ENCODE peak calls at places on chromosomes 6 and 20, in four cellular contexts. One of them, this sample, is unnamed.

GRCh38 chr20:36666181-36666740 is 20.3 kb upstream of the SLA2 start:
- DNase-seq in GM12878: no peak
- DNase-seq in H1: no peak
- DNase-seq in K562: no peak
- DNase-seq in this sample: peak

GRCh38 chr20:39342463-39342862 is 380.3 kb downstream of the DHX35 start:
- DNase-seq in GM12878: peak
- DNase-seq in H1: no peak
- DNase-seq in K562: no peak
- DNase-seq in this sample: no peak

GRCh38 chr6:15524736-15525401 is 138.0 kb downstream of the DTNBP1 start:
- DNase-seq in GM12878: no peak
- DNase-seq in H1: no peak
- DNase-seq in K562: no peak
- DNase-seq in this sample: no peak

GRCh38 chr6:159716247-159717086 is 10.8 kb upstream of the WTAP start:
- DNase-seq in GM12878: no peak
- DNase-seq in H1: no peak
- DNase-seq in K562: no peak
- DNase-seq in this sample: no peak

GRCh38 chr20:36830791-36831691 is 44.9 kb upstream of the TLDC2 start:
- DNase-seq in GM12878: no peak
- DNase-seq in H1: no peak
- DNase-seq in K562: no peak
- DNase-seq in this sample: no peak

GRCh38 chr6:115216835-115217234 is 843.9 kb downstream of the FRK start:
- DNase-seq in GM12878: no peak
- DNase-seq in H1: no peak
- DNase-seq in K562: no peak
- DNase-seq in this sample: no peak

GRCh38 chr6:43838276-43839036 is 68.4 kb downstream of the VEGFA start:
- DNase-seq in GM12878: no peak
- DNase-seq in H1: no peak
- DNase-seq in K562: peak
- DNase-seq in this sample: peak

GRCh38 chr20:64139200-64140081 is 24.8 kb upstream of the MYT1 start:
- DNase-seq in GM12878: no peak
- DNase-seq in H1: peak
- DNase-seq in K562: no peak
- DNase-seq in this sample: no peak

GRCh38 chr6:84183430-84183829 is 44.0 kb downstream of the CEP162 start:
- DNase-seq in GM12878: no peak
- DNase-seq in H1: no peak
- DNase-seq in K562: no peak
- DNase-seq in this sample: no peak

GRCh38 chr6:24692003-24692402 is 25.1 kb downstream of the ACOT13 start:
- DNase-seq in GM12878: no peak
- DNase-seq in H1: no peak
- DNase-seq in K562: no peak
- DNase-seq in this sample: no peak

GRCh38 chr6:150696156-150696555 is 96.5 kb downstream of the PLEKHG1 start:
- DNase-seq in GM12878: no peak
- DNase-seq in H1: no peak
- DNase-seq in K562: no peak
- DNase-seq in this sample: no peak

GRCh38 chr20:54340667-54341081 is 132.8 kb downstream of the PFDN4 start:
- DNase-seq in GM12878: no peak
- DNase-seq in H1: no peak
- DNase-seq in K562: no peak
- DNase-seq in this sample: no peak

GRCh38 chr20:63220696-63221399 is 4.9 kb upstream of the YTHDF1 start:
- DNase-seq in GM12878: no peak
- DNase-seq in H1: no peak
- DNase-seq in K562: no peak
- DNase-seq in this sample: no peak

GRCh38 chr6:133392015-133392414 is 150.9 kb downstream of the EYA4 start:
- DNase-seq in GM12878: no peak
- DNase-seq in H1: no peak
- DNase-seq in K562: no peak
- DNase-seq in this sample: no peak

GRCh38 chr6:81787313-81788068 is 35.0 kb upstream of the TENT5A start:
- DNase-seq in GM12878: no peak
- DNase-seq in H1: no peak
- DNase-seq in K562: no peak
- DNase-seq in this sample: peak

GRCh38 chr20:34316191-34316814 is 13.1 kb upstream of the AHCY start:
- DNase-seq in GM12878: no peak
- DNase-seq in H1: no peak
- DNase-seq in K562: peak
- DNase-seq in this sample: no peak

GRCh38 chr20:58875541-58876134 is 23.1 kb downstream of the GNAS start:
- DNase-seq in GM12878: no peak
- DNase-seq in H1: no peak
- DNase-seq in K562: peak
- DNase-seq in this sample: no peak

GRCh38 chr20:1150218-1150617 is 31.8 kb downstream of the PSMF1 start:
- DNase-seq in GM12878: no peak
- DNase-seq in H1: no peak
- DNase-seq in K562: no peak
- DNase-seq in this sample: peak

GRCh38 chr6:27604986-27605385 is 132.1 kb upstream of the ZNF184 start:
- DNase-seq in GM12878: no peak
- DNase-seq in H1: no peak
- DNase-seq in K562: peak
- DNase-seq in this sample: no peak

GRCh38 chr20:4703281-4703676 is 18.4 kb upstream of the PRND start:
- DNase-seq in GM12878: no peak
- DNase-seq in H1: no peak
- DNase-seq in K562: no peak
- DNase-seq in this sample: no peak

GRCh38 chr20:14454296-14454695 is 116.9 kb upstream of the FLRT3 start:
- DNase-seq in GM12878: no peak
- DNase-seq in H1: no peak
- DNase-seq in K562: no peak
- DNase-seq in this sample: no peak

GRCh38 chr20:23302386-23302785 is 48.2 kb upstream of the NXT1 start:
- DNase-seq in GM12878: no peak
- DNase-seq in H1: no peak
- DNase-seq in K562: no peak
- DNase-seq in this sample: no peak

GRCh38 chr20:10982692-10983091 is 308.9 kb upstream of the JAG1 start:
- DNase-seq in GM12878: no peak
- DNase-seq in H1: no peak
- DNase-seq in K562: no peak
- DNase-seq in this sample: peak

GRCh38 chr6:116497089-116497676 is 14.3 kb upstream of the CALHM5 start:
- DNase-seq in GM12878: no peak
- DNase-seq in H1: no peak
- DNase-seq in K562: no peak
- DNase-seq in this sample: no peak

GRCh38 chr6:34705241-34705640 is 8.7 kb upstream of the ILRUN start:
- DNase-seq in GM12878: no peak
- DNase-seq in H1: no peak
- DNase-seq in K562: no peak
- DNase-seq in this sample: no peak
- TF ChIP-seq USF2 in GM12878: no peak
- TF ChIP-seq USF2 in H1: no peak
- TF ChIP-seq USF2 in K562: no peak
- TF ChIP-seq USF2 in this sample: no peak

GRCh38 chr6:12640438-12640837 is 76.1 kb upstream of the PHACTR1 start:
- DNase-seq in GM12878: no peak
- DNase-seq in H1: no peak
- DNase-seq in K562: no peak
- DNase-seq in this sample: no peak

GRCh38 chr6:12635375-12635774 is 81.2 kb upstream of the PHACTR1 start:
- DNase-seq in GM12878: no peak
- DNase-seq in H1: no peak
- DNase-seq in K562: no peak
- DNase-seq in this sample: no peak

GRCh38 chr6:12635813-12636212 is 80.8 kb upstream of the PHACTR1 start:
- DNase-seq in GM12878: no peak
- DNase-seq in H1: no peak
- DNase-seq in K562: no peak
- DNase-seq in this sample: no peak

GRCh38 chr6:12636336-12636735 is 80.2 kb upstream of the PHACTR1 start:
- DNase-seq in GM12878: no peak
- DNase-seq in H1: no peak
- DNase-seq in K562: no peak
- DNase-seq in this sample: no peak

DNA sequence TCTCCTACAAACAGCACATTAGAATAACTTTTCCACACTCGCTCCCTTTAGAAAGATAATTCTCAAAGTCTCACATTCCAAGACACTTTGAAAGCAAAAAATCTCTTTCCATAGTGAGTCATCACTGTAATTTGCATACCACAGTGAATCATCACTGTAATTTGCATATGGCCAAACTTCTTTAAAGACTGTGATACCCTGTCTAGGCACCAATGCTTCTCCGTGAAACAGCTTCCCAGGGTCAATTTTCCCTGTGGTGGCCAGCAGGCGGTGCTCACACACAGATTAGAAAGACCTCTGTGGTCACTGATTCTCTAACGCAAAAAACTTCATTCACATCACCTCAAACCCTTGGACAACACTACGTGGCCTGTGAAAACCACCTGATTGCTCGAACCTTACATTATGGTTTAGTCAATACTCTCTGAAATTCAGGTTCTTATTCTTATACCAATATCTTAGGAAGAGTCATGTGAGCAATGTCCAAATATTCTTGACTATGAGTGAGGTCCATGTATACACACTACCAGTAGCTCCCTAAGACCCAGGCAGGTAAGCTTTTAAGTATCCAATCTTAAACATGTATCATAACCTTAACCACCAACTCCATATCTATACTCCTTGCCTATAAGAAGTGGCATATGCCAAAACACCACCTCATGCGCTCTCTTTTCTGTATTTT is 78.5 kb upstream of the PHACTR1 start:
- DNase-seq in GM12878: peak
- DNase-seq in H1: peak
- DNase-seq in K562: peak
- DNase-seq in this sample: peak
- TF ChIP-seq EZH2 in GM12878: no peak
- TF ChIP-seq EZH2 in H1: no peak
- TF ChIP-seq EZH2 in K562: no peak
- TF ChIP-seq EZH2 in this sample: no peak

DNA sequence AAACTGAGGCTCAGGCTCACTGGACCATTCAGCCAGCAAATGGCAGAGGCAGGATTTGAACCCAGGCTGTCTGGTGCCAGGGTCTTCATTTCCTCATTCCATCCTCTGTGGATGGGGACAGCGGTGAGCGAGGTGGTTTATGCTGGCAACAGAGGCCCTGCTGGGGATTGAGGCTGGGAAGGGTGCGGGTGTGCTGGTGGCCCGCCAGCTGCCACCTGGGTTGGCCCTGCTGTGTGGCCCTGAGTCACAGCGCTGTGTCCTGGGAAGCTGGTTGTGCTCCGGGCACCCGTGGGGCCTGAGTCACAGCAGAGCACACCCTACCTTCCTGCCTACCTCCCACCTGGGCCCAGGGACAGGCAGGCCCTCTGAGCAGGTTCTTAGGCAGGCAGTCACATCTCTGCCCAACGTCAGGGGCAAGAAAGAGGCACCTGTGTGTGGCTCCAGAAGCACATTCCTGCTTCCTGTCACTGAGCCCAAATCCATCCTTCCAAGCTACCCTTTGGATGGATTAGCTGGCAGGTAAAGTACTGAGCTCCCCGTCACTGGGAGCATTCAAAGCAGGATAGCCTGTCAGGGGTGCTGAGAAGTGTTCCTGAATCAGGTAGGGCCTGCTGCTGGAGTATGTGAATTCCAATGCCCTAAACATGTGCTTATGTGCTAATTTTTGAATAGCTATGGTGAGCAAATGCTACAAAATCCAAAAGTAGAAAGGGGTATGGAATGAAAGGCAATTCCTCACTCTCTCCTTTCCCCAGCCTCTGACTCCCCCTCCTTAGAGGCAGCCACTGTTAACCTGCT is 53.9 kb downstream of the CEBPB start:
- DNase-seq in GM12878: no peak
- DNase-seq in H1: no peak
- DNase-seq in K562: no peak
- DNase-seq in this sample: no peak
- TF ChIP-seq USF2 in GM12878: no peak
- TF ChIP-seq USF2 in H1: no peak
- TF ChIP-seq USF2 in K562: no peak
- TF ChIP-seq USF2 in this sample: no peak

GRCh38 chr6:111087106-111087835 is at the start of gene SLC16A10:
- DNase-seq in GM12878: no peak
- DNase-seq in H1: peak
- DNase-seq in K562: peak
- DNase-seq in this sample: peak
- TF ChIP-seq EZH2 in GM12878: no peak
- TF ChIP-seq EZH2 in H1: no peak
- TF ChIP-seq EZH2 in K562: no peak
- TF ChIP-seq EZH2 in this sample: no peak

DNA sequence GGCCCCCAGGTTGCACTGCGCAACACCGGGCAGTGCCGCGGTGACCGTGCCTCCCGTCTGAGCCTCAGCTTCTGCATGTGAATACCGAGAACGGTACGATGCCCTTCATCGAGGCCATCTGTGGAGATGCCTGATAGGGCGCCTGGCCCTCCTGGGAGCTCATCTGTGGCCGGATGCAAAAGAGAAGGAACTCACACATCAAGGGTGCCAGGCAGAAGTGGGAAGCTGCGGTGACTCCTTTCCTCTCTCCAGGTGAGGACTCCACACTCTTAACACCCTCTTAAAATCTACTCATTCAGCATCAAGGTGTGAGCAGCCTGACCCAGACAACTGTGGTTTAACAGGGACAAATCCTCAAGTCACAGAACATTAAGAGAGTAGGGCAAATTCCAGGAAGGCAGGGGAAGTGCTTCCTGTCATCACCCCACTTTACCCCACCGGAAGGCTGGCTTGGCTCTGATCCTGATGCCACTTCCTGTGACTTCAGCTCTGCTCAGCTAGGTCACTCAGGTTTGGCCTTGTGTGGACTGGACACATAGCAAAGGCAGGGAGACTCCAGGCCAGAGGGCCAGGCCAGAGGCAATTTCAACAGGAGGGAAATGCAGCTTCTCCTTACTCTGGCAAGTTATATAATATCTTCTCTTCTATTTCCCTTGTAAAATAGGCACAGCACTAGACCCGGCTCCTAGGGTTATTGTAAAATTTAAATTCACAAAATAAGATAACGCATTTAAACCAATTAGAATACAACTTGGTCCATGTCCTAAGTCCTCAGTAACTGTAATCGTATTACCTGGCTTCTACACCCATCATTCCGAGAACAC is 69.4 kb downstream of the CPNE5 start:
- DNase-seq in GM12878: no peak
- DNase-seq in H1: no peak
- DNase-seq in K562: no peak
- DNase-seq in this sample: no peak
- TF ChIP-seq USF2 in GM12878: no peak
- TF ChIP-seq USF2 in H1: no peak
- TF ChIP-seq USF2 in K562: no peak
- TF ChIP-seq USF2 in this sample: no peak